ENCODE peak calls at places on chromosomes 5 and 9, in seven cellular contexts. V is fibroblast of mammary gland, T is cardiac muscle cell, G is epithelial cell of esophagus, H is HFF-Myc, Y is HCT116, X is suprapubic skin. Q is an unnamed sample.

GRCh38 chr5:128143911-128144310 is 60.3 kb downstream of the SLC12A2 start:
- DNase-seq in H (no peak), G (no peak), V (no peak), T (no peak), Y (no peak), X (no peak), Q (no peak)

GRCh38 chr5:7869474-7870136 is 657 bp downstream of the MTRR start:
- DNase-seq in Y (no peak), G (peak; percentile 20), H (no peak), T (peak; percentile 19), V (no peak), X (no peak), Q (peak; percentile 37)

GRCh38 chr9:115944166-115944948 is 209.2 kb upstream of the PAPPA start:
- DNase-seq in X (peak; percentile 86), V (peak; percentile 100), T (peak; percentile 2), G (peak; percentile 99), H (peak; percentile 99), Y (no peak), Q (peak; percentile 87)

GRCh38 chr9:91907387-91908292 is 42.4 kb downstream of the ROR2 start:
- DNase-seq in V (no peak), X (no peak), T (no peak), Y (no peak), G (no peak), H (no peak), Q (no peak)

GRCh38 chr5:155539958-155540595 is 526.5 kb downstream of the KIF4B start:
- DNase-seq in G (no peak), Y (no peak), V (no peak), T (no peak), H (no peak), X (no peak), Q (no peak)

GRCh38 chr5:126651013-126651577 is 50.3 kb downstream of the PHAX start:
- DNase-seq in Y (no peak), V (no peak), G (no peak), X (no peak), T (no peak), H (no peak), Q (no peak)

GRCh38 chr5:30100148-30100547 is 1093.3 kb upstream of the CDH6 start:
- DNase-seq in G (no peak), T (no peak), V (no peak), X (no peak), Y (no peak), H (no peak), Q (no peak)

GRCh38 chr5:181221792-181222629 is 1.1 kb upstream of the TRIM41 start:
- DNase-seq in Y (peak; percentile 93), V (peak; percentile 97), G (peak; percentile 95), H (peak; percentile 90), X (peak; percentile 96), T (peak; percentile 82), Q (peak; percentile 98)

GRCh38 chr5:12566441-12566840 is 662.2 kb upstream of the CTNND2 start:
- DNase-seq in T (no peak), V (no peak), X (no peak), G (peak; percentile 41), Y (no peak), H (no peak), Q (no peak)

GRCh38 chr5:150619359-150620230 is 20.9 kb upstream of the SYNPO start:
- DNase-seq in T (no peak), V (peak; percentile 69), X (no peak), Y (no peak), G (no peak), H (no peak), Q (no peak)

GRCh38 chr5:171309526-171310333 is 682 bp downstream of the TLX3 start:
- DNase-seq in G (peak; percentile 51), Y (peak; percentile 42), V (no peak), H (no peak), X (peak; percentile 59), T (no peak), Q (no peak)

GRCh38 chr9:91770229-91770628 is 179.8 kb downstream of the ROR2 start:
- DNase-seq in H (no peak), V (no peak), Y (no peak), G (peak; percentile 64), T (no peak), X (no peak), Q (no peak)

GRCh38 chr9:2459756-2460155 is 161.8 kb upstream of the VLDLR start:
- DNase-seq in V (no peak), Y (no peak), G (no peak), X (no peak), T (no peak), H (no peak), Q (no peak)

GRCh38 chr5:91925249-91925648 is 542.1 kb upstream of the ARRDC3 start:
- DNase-seq in V (peak; percentile 23), T (no peak), Y (no peak), H (no peak), G (no peak), X (no peak), Q (no peak)

GRCh38 chr5:157994271-157994691 is 135.3 kb upstream of the CLINT1 start:
- DNase-seq in H (no peak), Y (no peak), V (no peak), T (no peak), X (no peak), G (no peak), Q (no peak)

GRCh38 chr9:124768275-124768674 is 2.8 kb downstream of the NR6A1 start:
- DNase-seq in X (no peak), V (no peak), Y (no peak), T (no peak), H (no peak), G (no peak), Q (no peak)
- H3K4me3 ChIP-seq in X (no peak overlapping the region), V (no peak overlapping the region), Y (no peak overlapping the region), T (peak overlapping the region; percentile 90), H (no peak overlapping the region), G (no peak overlapping the region), Q (no peak overlapping the region)

DNA sequence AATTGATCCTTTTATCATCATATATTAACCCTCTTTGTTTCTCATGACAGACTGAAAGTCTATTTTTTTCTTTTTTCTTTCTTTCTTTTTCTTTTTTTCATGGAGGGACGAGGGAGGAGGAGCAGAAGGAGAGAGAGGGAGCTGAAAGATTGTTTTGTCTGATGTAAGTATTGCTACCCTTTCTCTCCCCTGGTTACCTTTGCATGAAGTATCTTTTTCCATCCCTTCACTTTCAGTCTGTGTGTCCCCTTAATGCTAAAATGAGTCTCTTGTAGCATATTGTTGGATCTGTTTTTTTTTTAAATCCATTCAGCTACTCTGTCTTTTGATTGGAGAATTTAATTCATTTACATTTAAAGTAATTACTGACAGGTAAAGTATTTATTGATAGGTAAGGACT is 27.5 kb upstream of the SERINC5 start:
- DNase-seq in Y (no peak), H (no peak), X (no peak), V (no peak), G (no peak), T (no peak), Q (no peak)
- H3K4me3 ChIP-seq in Y (no peak overlapping the region), H (no peak overlapping the region), X (no peak overlapping the region), V (no peak overlapping the region), G (no peak overlapping the region), T (no peak overlapping the region), Q (no peak overlapping the region)

GRCh38 chr9:14350766-14351165 is 36.8 kb upstream of the NFIB start:
- DNase-seq in Y (no peak), G (peak; percentile 26), H (no peak), T (no peak), X (no peak), V (no peak), Q (no peak)
- H3K4me3 ChIP-seq in Y (no peak overlapping the region), G (no peak overlapping the region), H (no peak overlapping the region), T (no peak overlapping the region), X (peak overlapping the region; percentile 61), V (no peak overlapping the region), Q (no peak overlapping the region)

GRCh38 chr5:177359451-177359851 is 1.7 kb downstream of the RGS14 start:
- DNase-seq in Y (no peak), T (peak; percentile 48), H (no peak), G (no peak), X (no peak), V (no peak), Q (no peak)

GRCh38 chr5:177356756-177357458 is 817 bp upstream of the RGS14 start:
- DNase-seq in X (no peak), H (no peak), V (no peak), Y (no peak), G (no peak), T (no peak), Q (no peak)

GRCh38 chr5:177355868-177356168 is 1.9 kb upstream of the RGS14 start:
- DNase-seq in T (no peak), H (no peak), V (no peak), G (no peak), X (no peak), Y (no peak), Q (no peak)

GRCh38 chr5:177358333-177358939 is 712 bp downstream of the RGS14 start:
- DNase-seq in T (no peak), Y (no peak), X (no peak), H (no peak), V (no peak), G (no peak), Q (no peak)

GRCh38 chr5:177357459-177358332 is at the start of gene RGS14:
- DNase-seq in X (no peak), H (no peak), Y (no peak), G (peak; percentile 51), V (no peak), T (no peak), Q (no peak)
- H3K4me3 ChIP-seq in X (peak within 1 kb of the TSS; percentile 47), H (peak within 1 kb of the TSS; percentile 22), Y (no peak within 1 kb of the TSS), G (peak within 1 kb of the TSS; percentile 22), V (no peak within 1 kb of the TSS), T (no peak within 1 kb of the TSS), Q (no peak within 1 kb of the TSS)

DNA sequence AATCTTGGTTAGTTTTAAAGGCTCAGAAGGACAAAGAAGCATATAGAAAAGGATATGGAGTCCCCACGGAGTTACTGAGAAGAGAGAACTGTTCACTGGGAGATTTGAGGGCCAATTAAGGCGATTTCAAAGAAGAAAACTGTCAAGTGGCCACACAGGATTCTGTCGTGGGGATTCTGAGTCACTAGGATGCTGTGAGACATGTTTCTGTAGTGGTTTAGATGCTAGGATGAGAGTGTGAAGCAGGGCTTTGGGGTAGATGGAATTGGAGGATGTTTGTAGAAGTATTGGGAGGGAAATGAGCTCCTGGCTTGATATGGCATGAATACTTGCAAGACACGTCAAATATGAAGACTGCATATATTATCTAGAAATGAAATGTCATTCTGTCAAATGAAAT is 136.2 kb upstream of the SPRY4 start:
- DNase-seq in Y (no peak), V (no peak), T (no peak), X (no peak), H (no peak), G (no peak), Q (no peak)
- H3K4me3 ChIP-seq in Y (no peak overlapping the region), V (no peak overlapping the region), T (no peak overlapping the region), X (no peak overlapping the region), H (no peak overlapping the region), G (no peak overlapping the region), Q (no peak overlapping the region)

GRCh38 chr9:135335691-135336181 is 143.8 kb upstream of the PPP1R26 start:
- DNase-seq in G (no peak), V (no peak), T (no peak), Y (no peak), H (no peak), X (peak; percentile 67), Q (no peak)

GRCh38 chr9:135334953-135335460 is 144.6 kb upstream of the PPP1R26 start:
- DNase-seq in T (no peak), X (no peak), G (no peak), H (no peak), Y (no peak), V (no peak), Q (no peak)

GRCh38 chr9:135339378-135339973 is 140.1 kb upstream of the PPP1R26 start:
- DNase-seq in Y (no peak), G (no peak), H (no peak), X (peak; percentile 60), V (no peak), T (no peak), Q (no peak)

GRCh38 chr9:135338546-135338945 is 141.0 kb upstream of the PPP1R26 start:
- DNase-seq in Y (no peak), G (no peak), X (peak; percentile 62), H (no peak), V (no peak), T (no peak), Q (no peak)

GRCh38 chr9:135336722-135337490 is 142.7 kb upstream of the PPP1R26 start:
- DNase-seq in T (no peak), G (no peak), X (no peak), V (no peak), H (no peak), Y (no peak), Q (no peak)
- H3K4me3 ChIP-seq in T (no peak overlapping the region), G (no peak overlapping the region), X (no peak overlapping the region), V (no peak overlapping the region), H (no peak overlapping the region), Y (no peak overlapping the region), Q (no peak overlapping the region)